ENCODE peak calls at places on chromosomes 3 and 15, in four cellular contexts. B is ovary, S is AG10803, P is H9. L is an unnamed sample.

GRCh38 chr15:90593469-90594158 is 63.9 kb downstream of the CRTC3 start:
- DNase-seq in B (no peak), S (no peak), P (no peak), L (no peak)

GRCh38 chr3:67678665-67679064 is 24.3 kb upstream of the SUCLG2 start:
- DNase-seq in B (no peak), S (no peak), P (no peak), L (no peak)

GRCh38 chr15:75313116-75313845 is 22.6 kb upstream of the COMMD4 start:
- DNase-seq in B (no peak), S (no peak), P (no peak), L (no peak)

GRCh38 chr15:50929062-50929461 is 20.6 kb downstream of the AP4E1 start:
- DNase-seq in B (no peak), S (no peak), P (no peak), L (no peak)

GRCh38 chr15:31079519-31079918 is 22.0 kb downstream of the TRPM1 start:
- DNase-seq in B (no peak), S (peak), P (peak), L (peak)

GRCh38 chr3:125137432-125138033 is 75.0 kb downstream of the SLC12A8 start:
- DNase-seq in B (no peak), S (peak), P (no peak), L (peak)

GRCh38 chr15:66995257-66995656 is 70.1 kb upstream of the SMAD3 start:
- DNase-seq in B (no peak), S (peak), P (no peak), L (peak)

GRCh38 chr3:145191543-145191942 is 969.4 kb downstream of the PLOD2 start:
- DNase-seq in B (no peak), S (no peak), P (no peak), L (no peak)

GRCh38 chr3:30607032-30607833 is 832 bp downstream of the TGFBR2 start:
- DNase-seq in B (peak), S (no peak), P (peak), L (peak)

GRCh38 chr3:45781271-45781670 is 15.1 kb downstream of the SLC6A20 start:
- DNase-seq in B (no peak), S (no peak), P (no peak), L (no peak)

GRCh38 chr3:52891615-52892081 is 5.7 kb downstream of the STIMATE start:
- DNase-seq in B (no peak), S (peak), P (no peak), L (peak)

GRCh38 chr15:60010467-60011257 is 6.6 kb downstream of the FOXB1 start:
- DNase-seq in B (no peak), S (no peak), P (no peak), L (no peak)

GRCh38 chr3:122382888-122383666 is at the start of gene MIX23:
- DNase-seq in B (peak), S (peak), P (peak), L (peak)
- TF ChIP-seq CTCF in B (no peak), S (no peak), P (no peak), L (no peak)

GRCh38 chr3:184289426-184289938 is 9.6 kb upstream of the PSMD2 start:
- DNase-seq in B (no peak), S (peak), P (peak), L (peak)

GRCh38 chr3:184290331-184290730 is 8.7 kb upstream of the PSMD2 start:
- DNase-seq in B (no peak), S (no peak), P (peak), L (no peak)

GRCh38 chr3:184295771-184296170 is 3.3 kb upstream of the PSMD2 start:
- DNase-seq in B (no peak), S (no peak), P (no peak), L (no peak)

GRCh38 chr3:184291044-184291737 is 7.8 kb upstream of the PSMD2 start:
- DNase-seq in B (no peak), S (no peak), P (no peak), L (no peak)

GRCh38 chr3:184291738-184292445 is 7.1 kb upstream of the PSMD2 start:
- DNase-seq in B (no peak), S (no peak), P (no peak), L (no peak)
- TF ChIP-seq CTCF in B (no peak), S (no peak), P (no peak), L (no peak)

DNA sequence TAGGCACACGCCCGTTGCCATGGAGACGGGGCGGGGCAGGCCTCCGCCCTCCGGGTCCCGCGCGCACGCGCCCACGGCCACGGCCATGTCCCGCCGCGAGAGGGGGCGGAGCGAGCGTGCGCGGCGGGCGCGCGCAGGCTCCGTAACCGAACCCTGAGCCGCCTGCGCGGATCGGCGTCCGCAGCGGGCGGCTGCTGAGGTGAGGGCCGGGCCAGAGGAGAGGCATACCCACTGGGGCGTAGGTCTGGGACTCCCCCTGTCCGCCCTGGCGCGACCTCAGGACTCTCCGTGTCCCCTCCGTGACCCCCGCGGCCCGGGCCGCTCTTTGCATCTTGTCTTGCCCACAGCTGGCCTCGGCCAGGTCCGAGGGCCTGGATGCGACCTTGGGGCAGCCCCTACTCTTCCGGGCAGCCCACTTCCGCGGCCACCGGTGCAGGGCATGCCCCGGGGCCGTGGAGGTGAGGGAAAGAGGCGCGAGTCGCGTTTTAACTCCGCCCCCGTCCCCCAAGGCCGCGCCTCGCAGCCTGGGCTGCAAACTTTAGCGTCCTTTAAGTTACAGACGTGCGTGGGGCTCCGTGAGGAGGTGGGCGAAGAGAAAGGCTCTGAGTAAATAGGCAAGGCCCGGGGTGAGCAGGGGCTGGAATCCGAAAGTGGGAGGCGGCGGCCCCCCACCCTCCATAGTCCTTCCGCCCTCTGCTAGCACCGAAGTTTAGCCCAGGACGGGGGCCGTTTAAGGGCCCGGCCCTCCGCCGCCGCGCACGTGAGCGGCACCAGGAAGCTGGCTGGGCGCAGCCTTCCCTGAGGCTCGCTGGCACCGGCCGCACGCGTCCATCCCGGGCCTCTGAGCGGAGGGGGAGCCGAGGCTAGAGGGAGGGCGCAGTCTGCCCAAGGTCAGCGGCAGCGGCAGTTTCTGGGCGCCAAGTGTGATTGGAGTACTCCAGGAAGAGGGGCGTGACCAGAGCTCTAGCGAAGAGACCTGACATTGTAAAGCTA is at the start of gene TEX264:
- DNase-seq in B (peak), S (peak), P (peak), L (peak)
- TF ChIP-seq CTCF in B (no peak), S (no peak), P (no peak), L (no peak)

GRCh38 chr15:89034305-89034704 is 54.0 kb upstream of the ABHD2 start:
- DNase-seq in B (no peak), S (peak), P (no peak), L (peak)
- TF ChIP-seq CTCF in B (no peak), S (peak), P (peak), L (peak)

GRCh38 chr3:133376805-133377204 is 23.1 kb upstream of the BFSP2 start:
- DNase-seq in B (no peak), S (no peak), P (no peak), L (no peak)
- TF ChIP-seq CTCF in B (no peak), S (peak), P (peak), L (no peak)

DNA sequence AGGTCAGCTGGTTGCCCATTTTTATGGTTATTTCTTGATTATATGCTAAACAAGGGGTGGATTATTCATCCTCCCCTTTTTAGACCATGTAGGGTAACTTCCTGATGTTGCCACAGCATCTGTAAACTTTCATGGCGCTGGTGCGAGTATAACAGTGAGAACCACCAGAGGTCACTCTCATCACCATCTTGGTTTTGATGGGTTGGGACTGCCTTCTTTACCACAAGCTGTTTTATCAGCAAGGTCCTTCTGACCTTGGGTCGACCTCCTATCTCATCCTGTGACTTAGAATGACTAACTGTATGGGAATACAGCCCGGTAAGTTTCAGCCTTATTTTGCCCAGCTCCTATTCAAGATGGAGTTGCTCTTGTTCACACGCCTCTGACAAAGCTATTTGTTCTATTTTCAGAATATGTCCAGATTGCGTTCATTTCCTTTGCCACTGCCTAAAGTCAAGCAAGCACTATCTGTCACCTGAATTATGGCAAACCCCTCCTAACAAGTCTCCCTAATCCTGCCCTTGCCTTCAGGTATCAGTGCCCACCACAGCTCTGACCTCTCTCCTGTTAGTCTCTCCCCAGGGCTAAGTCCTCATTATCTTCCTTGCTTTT is 308.5 kb downstream of the ROBO2 start:
- DNase-seq in B (no peak), S (no peak), P (peak), L (peak)
- TF ChIP-seq CTCF in B (no peak), S (peak), P (peak), L (peak)

L was measured in choroid plexus epithelial cell.